ENCODE peak calls at places on chromosomes 16 and 17, in ten cellular contexts. N is foreskin fibroblast, S is AG09309, A is lung, G is astrocyte of the cerebellum, F is endothelial cell, D is cardiac fibroblast, U is mucosa of descending colon, H is IMR-90, T is A549. K is an unnamed sample.
A peak's percentile ranks its signal among the peaks of the same experiment; 100 is the strongest.

GRCh38 chr16:7614022-7614795 is 281.6 kb downstream of the RBFOX1 start:
- DNase-seq in N (no peak), S (no peak), A (no peak), G (no peak), F (no peak), D (no peak), U (no peak), H (no peak), T (no peak), K (peak; percentile 14)

GRCh38 chr16:69772560-69773254 is 10.6 kb downstream of the WWP2 start:
- DNase-seq in N (peak; percentile 47), S (no peak), A (no peak), G (no peak), F (no peak), D (peak; percentile 39), U (no peak), H (no peak), T (no peak), K (no peak)

GRCh38 chr17:17899486-17899885 is 62.7 kb upstream of the SREBF1 start:
- DNase-seq in N (no peak), S (no peak), A (no peak), G (no peak), F (no peak), D (no peak), U (no peak), H (no peak), T (no peak), K (no peak)

GRCh38 chr17:340074-340473 is 12.5 kb downstream of the RPH3AL start:
- DNase-seq in N (no peak), S (no peak), A (no peak), G (no peak), F (no peak), D (no peak), U (no peak), H (no peak), T (no peak), K (no peak)

GRCh38 chr17:58691701-58692238 is at the start of gene TEX14:
- DNase-seq in N (peak; percentile 16), S (no peak), A (no peak), G (no peak), F (no peak), D (no peak), U (peak; percentile 7), H (no peak), T (no peak), K (no peak)

GRCh38 chr17:67689534-67690177 is 28.1 kb upstream of the NOL11 start:
- DNase-seq in N (peak; percentile 77), S (peak; percentile 17), A (peak; percentile 41), G (peak; percentile 60), F (peak; percentile 48), D (peak; percentile 82), U (peak; percentile 82), H (peak; percentile 66), T (peak; percentile 69), K (peak; percentile 46)

GRCh38 chr17:72724375-72724774 is 368.1 kb downstream of the SLC39A11 start:
- DNase-seq in N (peak; percentile 74), S (no peak), A (no peak), G (no peak), F (no peak), D (no peak), U (no peak), H (peak; percentile 66), T (no peak), K (no peak)

GRCh38 chr16:31111881-31112466 is 3.8 kb downstream of the BCKDK start:
- DNase-seq in N (no peak), S (no peak), A (no peak), G (no peak), F (no peak), D (no peak), U (no peak), H (no peak), T (no peak), K (no peak)

GRCh38 chr16:72384651-72385050 is 212.7 kb upstream of the PMFBP1 start:
- DNase-seq in N (no peak), S (no peak), A (no peak), G (no peak), F (no peak), D (no peak), U (no peak), H (no peak), T (no peak), K (no peak)

DNA sequence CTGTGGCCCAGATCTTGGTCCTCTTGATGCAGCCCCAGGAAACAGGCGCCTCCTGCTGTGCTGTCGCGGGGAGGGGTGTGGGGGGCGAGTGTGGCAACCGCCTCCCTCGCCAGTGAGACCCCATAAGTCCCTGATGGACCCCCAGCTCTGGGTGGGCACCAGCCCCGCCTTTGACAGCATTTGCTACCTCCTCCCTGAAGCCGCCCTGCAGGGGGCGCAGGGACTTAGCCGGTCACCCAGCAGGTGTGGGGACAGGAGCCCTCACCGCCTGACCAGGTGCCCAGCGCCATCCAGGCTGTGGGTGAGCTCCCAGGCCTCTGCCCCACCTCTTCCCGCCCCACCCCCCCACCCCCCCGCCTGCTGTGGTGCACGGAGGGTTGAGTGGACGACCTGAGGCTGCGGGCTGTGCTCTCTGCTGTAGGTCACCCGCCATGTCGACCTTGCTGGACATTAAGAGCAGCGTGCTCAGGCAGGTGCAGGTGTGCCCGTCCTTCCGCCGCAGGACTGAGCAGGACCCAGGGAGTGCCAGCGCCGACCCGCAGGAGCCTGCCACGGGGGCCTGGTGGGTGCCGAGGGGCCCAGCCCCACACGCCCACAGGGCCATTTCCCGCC is 4.8 kb downstream of the BAIAP3 start:
- DNase-seq in N (no peak), S (no peak), A (no peak), G (no peak), F (peak; percentile 64), D (no peak), U (peak; percentile 70), H (no peak), T (peak; percentile 52), K (peak; percentile 70)
- TF ChIP-seq CTCF in N (peak; percentile 25), S (no peak), A (no peak), G (no peak), F (no peak), D (peak; percentile 34), U (peak; percentile 22), H (peak; percentile 26), T (peak; percentile 64), K (peak; percentile 47)

DNA sequence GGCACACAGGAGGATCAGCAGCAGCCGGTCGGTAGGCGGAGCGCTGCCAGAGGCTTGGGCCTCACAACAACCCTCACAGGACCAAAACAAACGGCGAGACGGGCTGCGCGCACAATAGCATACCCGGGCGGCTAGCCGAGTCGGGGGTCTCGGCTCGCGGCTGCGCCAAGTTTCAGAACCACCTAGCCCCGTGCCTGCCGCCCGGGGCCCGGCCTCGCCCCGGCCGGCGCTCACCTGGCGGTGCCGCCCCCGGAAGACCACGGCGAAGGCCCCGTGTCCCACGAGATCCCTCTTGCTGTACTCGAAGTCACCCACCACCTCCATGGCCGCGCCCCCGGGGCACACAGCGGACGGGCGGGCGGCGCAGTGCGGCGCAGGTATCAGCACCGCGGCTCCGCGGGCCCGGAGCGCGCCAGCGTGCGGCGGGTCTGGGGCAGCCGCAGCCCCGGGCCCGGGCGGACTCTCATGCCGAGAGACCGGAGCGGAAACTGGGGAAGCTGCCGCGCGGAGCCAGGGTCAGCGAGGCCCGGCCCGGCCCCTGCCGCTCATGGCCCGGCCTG is 562 bp downstream of the ULK2 start:
- DNase-seq in N (peak; percentile 82), S (peak; percentile 17), A (no peak), G (peak; percentile 11), F (peak; percentile 62), D (peak; percentile 69), U (peak; percentile 76), H (peak; percentile 54), T (peak; percentile 81), K (peak; percentile 67)
- TF ChIP-seq CTCF in N (peak; percentile 26), S (peak; percentile 48), A (no peak), G (peak; percentile 49), F (no peak), D (peak; percentile 47), U (no peak), H (peak; percentile 31), T (peak; percentile 34), K (no peak)

GRCh38 chr17:74729368-74729767 is 7.7 kb upstream of the RAB37 start:
- DNase-seq in N (no peak), S (no peak), A (no peak), G (no peak), F (no peak), D (no peak), U (no peak), H (no peak), T (no peak), K (no peak)

GRCh38 chr17:74730491-74731346 is 6.3 kb upstream of the RAB37 start:
- DNase-seq in N (no peak), S (no peak), A (no peak), G (no peak), F (no peak), D (no peak), U (no peak), H (no peak), T (no peak), K (no peak)

GRCh38 chr17:74732042-74732846 is 4.8 kb upstream of the RAB37 start:
- DNase-seq in N (no peak), S (no peak), A (no peak), G (no peak), F (no peak), D (no peak), U (no peak), H (no peak), T (no peak), K (no peak)

GRCh38 chr17:74729866-74730265 is 7.2 kb upstream of the RAB37 start:
- DNase-seq in N (no peak), S (no peak), A (no peak), G (no peak), F (no peak), D (no peak), U (no peak), H (no peak), T (no peak), K (no peak)

GRCh38 chr17:74731347-74731605 is 5.8 kb upstream of the RAB37 start:
- DNase-seq in N (no peak), S (no peak), A (no peak), G (no peak), F (no peak), D (no peak), U (no peak), H (no peak), T (no peak), K (no peak)
- TF ChIP-seq CTCF in N (no peak), S (no peak), A (no peak), G (no peak), F (no peak), D (no peak), U (no peak), H (no peak), T (no peak), K (no peak)

GRCh38 chr17:41456206-41456605 is 11.0 kb downstream of the KRT32 start:
- DNase-seq in N (peak; percentile 34), S (no peak), A (no peak), G (no peak), F (no peak), D (no peak), U (no peak), H (no peak), T (peak; percentile 25), K (no peak)
- TF ChIP-seq CTCF in N (no peak), S (peak; percentile 10), A (no peak), G (no peak), F (no peak), D (peak; percentile 15), U (no peak), H (peak; percentile 11), T (no peak), K (no peak)